ENCODE peak calls at places on chromosomes 6 and 20, in seven cellular contexts. I is HCT116, O is H1, R is K562, T is GM12878, P is SK-N-SH, L is HepG2. X is an unnamed sample.

GRCh38 chr6:167893416-167893815 is 66.7 kb downstream of the AFDN start:
- DNase-seq in T (no peak), P (no peak), R (peak; percentile 15), I (peak; percentile 10), O (peak; percentile 23), L (peak; percentile 6), X (no peak)

GRCh38 chr20:4812641-4813075 is 90.9 kb downstream of the PRND start:
- DNase-seq in T (no peak), O (no peak), L (no peak), I (no peak), P (no peak), R (no peak), X (no peak)

GRCh38 chr20:60507087-60507684 is 549.0 kb downstream of the CDH26 start:
- DNase-seq in O (no peak), L (no peak), T (no peak), I (no peak), R (no peak), P (no peak), X (no peak)

GRCh38 chr20:24450646-24451376 is 18.6 kb upstream of the SYNDIG1 start:
- DNase-seq in P (no peak), L (no peak), R (no peak), T (no peak), I (no peak), O (no peak), X (no peak)

GRCh38 chr6:167932468-167933276 is 64.8 kb upstream of the KIF25 start:
- DNase-seq in T (no peak), R (no peak), L (peak; percentile 88), P (no peak), O (no peak), I (no peak), X (no peak)

GRCh38 chr6:144217264-144217663 is 66.9 kb downstream of the STX11 start:
- DNase-seq in T (no peak), O (no peak), I (no peak), R (no peak), P (no peak), L (peak; percentile 30), X (no peak)

GRCh38 chr6:21360353-21360752 is 233.2 kb upstream of the SOX4 start:
- DNase-seq in T (no peak), R (no peak), P (no peak), L (no peak), O (no peak), I (no peak), X (peak; percentile 42)

GRCh38 chr6:159899994-159900745 is 9.4 kb downstream of the MAS1 start:
- DNase-seq in P (no peak), L (no peak), I (no peak), T (no peak), R (no peak), O (no peak), X (no peak)

GRCh38 chr6:80725156-80725930 is 618.9 kb downstream of the BCKDHB start:
- DNase-seq in P (no peak), L (no peak), T (no peak), R (no peak), I (no peak), O (no peak), X (no peak)

GRCh38 chr6:127971945-127972391 is 71.1 kb upstream of the THEMIS start:
- DNase-seq in T (no peak), L (peak; percentile 6), I (no peak), P (no peak), R (no peak), O (no peak), X (peak; percentile 76)

GRCh38 chr6:37709932-37710565 is 12.4 kb upstream of the MDGA1 start:
- DNase-seq in O (no peak), R (no peak), T (no peak), I (no peak), L (no peak), P (no peak), X (no peak)

GRCh38 chr6:80623066-80623815 is 516.8 kb downstream of the BCKDHB start:
- DNase-seq in L (no peak), O (no peak), I (no peak), R (no peak), P (no peak), T (no peak), X (no peak)

GRCh38 chr6:141963543-141964295 is 169.0 kb upstream of the GJE1 start:
- DNase-seq in T (no peak), L (no peak), R (no peak), O (no peak), I (no peak), P (no peak), X (no peak)

GRCh38 chr6:107154131-107154906 is 39.0 kb upstream of the BEND3 start:
- DNase-seq in P (peak; percentile 49), T (no peak), L (peak; percentile 33), I (no peak), R (no peak), O (no peak), X (no peak)

GRCh38 chr20:18839507-18840247 is 26.1 kb downstream of the SCP2D1 start:
- DNase-seq in I (no peak), O (no peak), P (no peak), L (no peak), T (no peak), R (no peak), X (no peak)

GRCh38 chr20:12063106-12063505 is 145.4 kb downstream of the BTBD3 start:
- DNase-seq in O (no peak), T (no peak), L (no peak), P (peak; percentile 12), R (no peak), I (no peak), X (no peak)

GRCh38 chr20:1721687-1722512 is 64.3 kb upstream of the SIRPG start:
- DNase-seq in O (peak; percentile 90), I (no peak), T (no peak), L (no peak), R (no peak), P (no peak), X (no peak)
- TF ChIP-seq JUND in O (no peak), I (no peak), T (no peak), L (no peak), R (no peak), P (no peak), X (no peak)

GRCh38 chr6:122996797-122997520 is 924 bp downstream of the CLVS2 start:
- DNase-seq in R (no peak), O (no peak), T (no peak), I (no peak), P (peak; percentile 60), L (no peak), X (no peak)
- TF ChIP-seq JUND in R (no peak), O (no peak), T (no peak), I (no peak), P (no peak), L (no peak), X (no peak)

DNA sequence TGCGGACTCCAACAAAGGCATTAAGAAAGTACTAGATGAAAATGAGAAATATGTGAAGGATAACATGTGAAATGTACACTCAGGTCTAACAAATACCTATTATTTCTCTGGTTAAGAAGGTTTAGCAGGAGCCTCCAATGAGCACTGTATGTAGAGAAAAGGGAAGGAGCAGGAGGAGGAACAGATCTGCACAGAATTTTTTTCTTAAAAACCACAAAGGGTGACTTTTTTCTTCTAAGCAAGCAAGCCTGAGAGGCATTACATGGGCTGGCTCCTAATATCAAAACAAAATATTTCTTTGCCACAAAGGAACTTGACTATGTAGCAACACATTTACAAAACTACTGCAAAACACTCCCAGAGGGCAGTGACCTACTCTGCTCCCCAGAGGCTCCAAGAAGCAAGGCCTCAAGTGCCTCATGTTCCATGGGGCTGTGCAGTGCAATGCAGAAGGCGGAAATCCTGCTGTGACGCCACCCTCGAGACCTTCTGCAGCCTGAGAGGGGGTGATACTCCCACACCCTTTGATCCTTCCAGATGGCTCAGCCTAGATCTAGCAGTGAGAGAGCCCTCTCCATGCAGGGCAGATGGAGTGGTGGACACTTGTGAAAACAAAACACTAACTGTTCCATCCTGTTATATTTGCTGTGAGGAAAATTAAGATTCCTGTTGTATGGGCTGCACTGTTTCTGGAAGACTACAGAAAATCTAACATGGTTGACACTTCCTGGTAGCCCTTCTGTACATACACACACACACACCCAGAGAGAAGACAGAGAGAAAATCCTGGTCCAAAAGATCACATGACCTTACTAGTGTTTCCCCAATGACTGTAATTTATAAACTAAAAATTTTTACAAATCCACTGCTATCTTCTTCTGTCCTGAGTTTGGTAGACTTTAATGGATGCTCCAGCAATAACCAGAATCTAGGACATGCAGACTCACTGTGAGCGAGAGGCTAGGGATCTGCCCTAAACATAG is 36.0 kb upstream of the SMIM29 start:
- DNase-seq in L (no peak), O (no peak), P (no peak), I (no peak), R (peak; percentile 93), T (no peak), X (no peak)
- TF ChIP-seq JUND in L (no peak), O (no peak), P (no peak), I (no peak), R (peak; percentile 68), T (no peak), X (no peak)

DNA sequence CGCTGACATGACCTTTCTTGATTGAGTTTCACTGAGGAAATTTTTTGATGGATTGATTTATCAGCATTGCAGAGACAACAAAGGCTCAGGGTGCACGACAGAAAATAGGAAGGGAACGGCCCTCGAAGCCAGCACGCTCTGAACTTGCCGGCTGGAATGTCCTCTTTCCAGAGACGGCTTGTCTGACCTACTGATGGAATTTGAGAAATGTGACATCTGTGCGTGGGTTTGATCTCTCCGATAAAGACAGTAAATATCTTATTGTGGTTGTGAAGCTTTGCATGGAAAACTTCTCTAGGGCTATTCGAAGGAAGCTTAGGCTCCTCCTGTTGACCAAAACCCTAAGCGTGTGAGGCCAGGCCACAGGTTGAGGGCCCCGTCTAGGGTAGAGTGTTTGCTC is 247.4 kb downstream of the ZNF217 start:
- DNase-seq in P (no peak), O (no peak), L (peak; percentile 40), R (no peak), I (no peak), T (no peak), X (no peak)
- TF ChIP-seq JUND in P (no peak), O (no peak), L (no peak), R (no peak), I (no peak), T (no peak), X (no peak)

GRCh38 chr6:130307752-130308361 is 58.0 kb upstream of the TMEM200A start:
- DNase-seq in R (no peak), P (no peak), L (peak; percentile 61), O (no peak), I (no peak), T (no peak), X (no peak)
- TF ChIP-seq JUND in R (no peak), P (peak; percentile 72), L (no peak), O (no peak), I (peak; percentile 25), T (no peak), X (no peak)

GRCh38 chr6:82022614-82023102 is 224.9 kb downstream of the IBTK start:
- DNase-seq in O (no peak), R (no peak), I (peak; percentile 73), T (no peak), L (peak; percentile 39), P (no peak), X (no peak)
- TF ChIP-seq JUND in O (peak; percentile 73), R (no peak), I (peak; percentile 94), T (no peak), L (peak; percentile 44), P (peak; percentile 90), X (no peak)